ENCODE peak calls at places on chromosomes 7 and 10, in six cellular contexts. Y, K, G, U, F and M are unnamed samples.

GRCh38 chr7:140635821-140636220 is 4.8 kb downstream of the DENND2A start:
- DNase-seq in U (no peak), Y (no peak), G (no peak), F (no peak), K (no peak), M (no peak)

GRCh38 chr7:111098011-111098925 is 7.3 kb downstream of the LRRN3 start:
- DNase-seq in G (peak), K (no peak), Y (peak), U (peak), F (no peak), M (peak)

GRCh38 chr10:133257489-133258065 is 19.1 kb downstream of the ADAM8 start:
- DNase-seq in Y (peak), G (peak), F (no peak), U (peak), K (peak), M (peak)

GRCh38 chr10:107165007-107165406 is 501 bp upstream of the SORCS1 start:
- DNase-seq in U (no peak), F (no peak), G (no peak), Y (peak), K (no peak), M (no peak)

GRCh38 chr7:40746841-40747556 is 612.2 kb downstream of the SUGCT start:
- DNase-seq in G (no peak), F (no peak), K (no peak), Y (no peak), U (no peak), M (no peak)

GRCh38 chr7:142901426-142902259 is 16.1 kb upstream of the TRPV6 start:
- DNase-seq in Y (peak), G (no peak), F (no peak), K (no peak), U (no peak), M (no peak)

GRCh38 chr7:69795932-69796331 is 197.7 kb downstream of the AUTS2 start:
- DNase-seq in Y (no peak), U (no peak), F (no peak), K (no peak), G (no peak), M (no peak)

GRCh38 chr7:22751341-22751740 is 24.3 kb downstream of the IL6 start:
- DNase-seq in F (no peak), Y (no peak), K (no peak), G (no peak), U (no peak), M (no peak)

GRCh38 chr7:1842321-1843221 is 172.5 kb downstream of the ELFN1 start:
- DNase-seq in K (no peak), G (no peak), Y (peak), U (no peak), F (no peak), M (peak)

GRCh38 chr7:113026941-113027340 is 59.7 kb downstream of the GPR85 start:
- DNase-seq in K (no peak), U (no peak), Y (peak), G (peak), F (no peak), M (no peak)

GRCh38 chr7:4791738-4792536 is 16.5 kb downstream of the AP5Z1 start:
- DNase-seq in Y (peak), K (no peak), G (no peak), U (peak), F (peak), M (peak)

GRCh38 chr10:1598393-1599153 is 138.8 kb downstream of the ADARB2 start:
- DNase-seq in U (no peak), Y (no peak), F (no peak), G (no peak), K (no peak), M (no peak)

GRCh38 chr10:77833225-77833624 is 93.3 kb downstream of the DLG5 start:
- DNase-seq in G (no peak), Y (no peak), K (no peak), U (no peak), F (no peak), M (no peak)

GRCh38 chr7:5082806-5083205 is 37.1 kb downstream of the RBAK start:
- DNase-seq in K (no peak), G (no peak), Y (no peak), F (no peak), U (no peak), M (no peak)

GRCh38 chr10:69786791-69787190 is 14.9 kb upstream of the COL13A1 start:
- DNase-seq in F (no peak), U (no peak), K (no peak), Y (peak), G (peak), M (no peak)
- TF ChIP-seq CTCF in F (peak), U (no peak), K (peak), Y (peak), G (peak), M (no peak)

GRCh38 chr7:100865971-100866720 is 1.0 kb upstream of the TRIP6 start:
- DNase-seq in Y (no peak), K (no peak), G (peak), U (peak), F (peak), M (no peak)
- TF ChIP-seq CTCF in Y (no peak), K (no peak), G (no peak), U (no peak), F (no peak), M (no peak)

GRCh38 chr10:122765412-122765811 is 65.8 kb upstream of the C10orf120 start:
- DNase-seq in G (no peak), F (no peak), Y (no peak), K (no peak), U (no peak), M (no peak)
- TF ChIP-seq CTCF in G (no peak), F (no peak), Y (no peak), K (no peak), U (no peak), M (no peak)

GRCh38 chr7:7182156-7183060 is at the start of gene C1GALT1:
- DNase-seq in U (peak), G (peak), F (peak), K (peak), Y (peak), M (peak)
- TF ChIP-seq CTCF in U (peak), G (peak), F (peak), K (no peak), Y (peak), M (peak)

DNA sequence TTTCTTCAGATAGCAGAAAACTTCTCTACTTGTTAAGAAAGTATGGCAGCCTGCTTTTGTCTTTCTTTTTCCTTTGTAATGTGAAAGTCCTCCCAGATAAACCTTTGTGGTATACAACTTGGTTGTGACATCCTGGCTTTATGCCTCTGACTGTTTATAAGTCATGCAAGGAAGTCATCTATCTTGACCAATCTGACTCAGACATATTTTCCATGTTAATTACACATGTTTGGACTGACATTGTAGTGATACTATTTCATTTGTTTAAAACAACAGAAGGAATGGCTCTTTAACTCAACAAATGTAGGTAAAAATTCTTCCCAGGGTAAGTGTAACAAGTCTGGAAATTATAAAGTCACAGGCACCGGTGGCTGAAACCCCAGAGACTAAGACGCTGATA is 341.6 kb upstream of the MEOX2 start:
- DNase-seq in Y (no peak), U (no peak), K (no peak), F (peak), G (peak), M (no peak)
- TF ChIP-seq CTCF in Y (no peak), U (no peak), K (no peak), F (no peak), G (no peak), M (no peak)

GRCh38 chr10:74981831-74982633 is 129.4 kb upstream of the SAMD8 start:
- DNase-seq in G (no peak), Y (no peak), U (no peak), F (no peak), K (no peak), M (no peak)
- TF ChIP-seq CTCF in G (no peak), Y (no peak), U (no peak), F (no peak), K (no peak), M (no peak)

GRCh38 chr10:122435212-122435827 is 19.1 kb upstream of the ARMS2 start:
- DNase-seq in U (no peak), Y (peak), K (peak), G (no peak), F (no peak), M (no peak)
- TF ChIP-seq CTCF in U (peak), Y (peak), K (peak), G (peak), F (peak), M (peak)